ENCODE peak calls at places on chromosomes 5 and 9, in five cellular contexts. O is fibroblast of lung, E is choroid plexus epithelial cell, B is brain microvascular endothelial cell, L is lower lobe of right lung. J is an unnamed sample.

GRCh38 chr5:41510176-41510831 is at the start of gene PLCXD3:
- DNase-seq in O (peak; percentile 8), E (no peak), B (no peak), L (peak; percentile 46), J (no peak)

GRCh38 chr9:117414906-117415583 is at the start of gene ASTN2:
- DNase-seq in O (peak; percentile 4), E (no peak), B (no peak), L (no peak), J (no peak)

GRCh38 chr5:17143335-17143734 is 74.1 kb upstream of the BASP1 start:
- DNase-seq in O (no peak), E (no peak), B (no peak), L (no peak), J (no peak)

GRCh38 chr5:162882629-162883028 is 554.8 kb upstream of the CCNG1 start:
- DNase-seq in O (no peak), E (no peak), B (no peak), L (no peak), J (no peak)

GRCh38 chr5:124591583-124591982 is 154.9 kb downstream of the ZNF608 start:
- DNase-seq in O (no peak), E (no peak), B (no peak), L (no peak), J (no peak)

GRCh38 chr5:83277154-83277553 is 194.4 kb upstream of the VCAN start:
- DNase-seq in O (no peak), E (no peak), B (no peak), L (no peak), J (no peak)

GRCh38 chr5:38589629-38590028 is 33.2 kb upstream of the LIFR start:
- DNase-seq in O (no peak), E (no peak), B (no peak), L (no peak), J (no peak)

GRCh38 chr9:93597871-93598646 is 21.7 kb downstream of the PHF2 start:
- DNase-seq in O (no peak), E (no peak), B (no peak), L (no peak), J (no peak)

GRCh38 chr5:44952376-44952775 is 143.6 kb downstream of the MRPS30 start:
- DNase-seq in O (peak; percentile 20), E (peak; percentile 52), B (peak; percentile 12), L (no peak), J (peak; percentile 5)

GRCh38 chr9:122318284-122318683 is 52.5 kb upstream of the PTGS1 start:
- DNase-seq in O (peak; percentile 24), E (no peak), B (no peak), L (no peak), J (no peak)

GRCh38 chr5:151219789-151220188 is 4.1 kb downstream of the CCDC69 start:
- DNase-seq in O (no peak), E (peak; percentile 26), B (no peak), L (no peak), J (no peak)
- TF ChIP-seq CTCF in O (peak; percentile 17), E (peak; percentile 60), B (peak; percentile 52), L (no peak), J (peak; percentile 43)

GRCh38 chr5:35162848-35163770 is 67.2 kb downstream of the PRLR start:
- DNase-seq in O (no peak), E (no peak), B (no peak), L (no peak), J (no peak)

GRCh38 chr5:35161637-35162248 is 68.5 kb downstream of the PRLR start:
- DNase-seq in O (no peak), E (no peak), B (no peak), L (no peak), J (no peak)

GRCh38 chr5:35159370-35159742 is 70.9 kb downstream of the PRLR start:
- DNase-seq in O (no peak), E (peak; percentile 62), B (peak; percentile 40), L (peak; percentile 48), J (no peak)

GRCh38 chr5:35160486-35161116 is 69.7 kb downstream of the PRLR start:
- DNase-seq in O (no peak), E (no peak), B (no peak), L (no peak), J (no peak)

DNA sequence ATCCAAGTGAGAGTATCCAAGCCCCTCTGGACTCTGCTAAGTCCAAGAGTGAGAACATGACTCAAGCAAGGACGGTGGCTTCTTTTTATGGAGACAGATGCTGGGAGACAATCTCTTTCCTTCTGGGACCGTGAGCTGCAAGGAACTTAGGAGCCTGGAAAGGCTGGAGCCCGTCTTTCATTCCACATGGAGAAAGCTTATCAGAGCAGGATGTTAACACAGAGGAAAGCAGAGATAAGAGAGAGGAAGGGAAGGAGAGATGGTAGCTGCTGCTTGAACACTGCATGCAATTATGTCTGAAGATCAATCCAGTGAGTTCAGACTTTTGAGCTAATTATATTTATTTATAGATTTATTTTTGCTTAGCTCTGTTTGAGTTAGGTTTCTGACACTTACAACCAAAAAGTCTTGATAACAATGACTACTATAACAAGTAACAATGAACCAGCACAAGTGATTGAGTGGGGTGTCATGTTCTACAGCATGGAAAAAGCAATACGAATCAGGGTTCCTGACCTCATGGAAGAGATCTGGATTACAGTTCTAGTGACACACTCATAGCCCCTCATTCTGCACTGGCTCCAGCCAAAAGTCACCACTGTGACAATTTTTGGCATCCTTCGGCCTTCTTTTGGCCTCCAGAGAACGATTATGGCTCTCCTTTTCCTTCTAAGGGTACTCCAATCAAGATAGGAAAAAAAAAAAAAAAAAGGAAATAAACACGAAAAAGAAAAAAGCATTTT is 71.5 kb downstream of the PRLR start:
- DNase-seq in O (no peak), E (no peak), B (no peak), L (no peak), J (no peak)
- H3K4me3 ChIP-seq in O (no peak overlapping the region), E (no peak overlapping the region), B (no peak overlapping the region), L (no peak overlapping the region), J (no peak overlapping the region)

GRCh38 chr5:53481354-53481886 is 991 bp downstream of the FST start:
- DNase-seq in O (no peak), E (no peak), B (no peak), L (no peak), J (no peak)

GRCh38 chr5:53479656-53480473 is 564 bp upstream of the FST start:
- DNase-seq in O (peak; percentile 55), E (peak; percentile 57), B (peak; percentile 28), L (peak; percentile 51), J (no peak)

GRCh38 chr5:53481887-53482716 is 1.7 kb downstream of the FST start:
- DNase-seq in O (peak; percentile 74), E (peak; percentile 84), B (peak; percentile 71), L (peak; percentile 91), J (no peak)

GRCh38 chr5:53480474-53481353 is at the start of gene FST:
- DNase-seq in O (peak; percentile 34), E (peak; percentile 42), B (no peak), L (peak; percentile 44), J (no peak)

DNA sequence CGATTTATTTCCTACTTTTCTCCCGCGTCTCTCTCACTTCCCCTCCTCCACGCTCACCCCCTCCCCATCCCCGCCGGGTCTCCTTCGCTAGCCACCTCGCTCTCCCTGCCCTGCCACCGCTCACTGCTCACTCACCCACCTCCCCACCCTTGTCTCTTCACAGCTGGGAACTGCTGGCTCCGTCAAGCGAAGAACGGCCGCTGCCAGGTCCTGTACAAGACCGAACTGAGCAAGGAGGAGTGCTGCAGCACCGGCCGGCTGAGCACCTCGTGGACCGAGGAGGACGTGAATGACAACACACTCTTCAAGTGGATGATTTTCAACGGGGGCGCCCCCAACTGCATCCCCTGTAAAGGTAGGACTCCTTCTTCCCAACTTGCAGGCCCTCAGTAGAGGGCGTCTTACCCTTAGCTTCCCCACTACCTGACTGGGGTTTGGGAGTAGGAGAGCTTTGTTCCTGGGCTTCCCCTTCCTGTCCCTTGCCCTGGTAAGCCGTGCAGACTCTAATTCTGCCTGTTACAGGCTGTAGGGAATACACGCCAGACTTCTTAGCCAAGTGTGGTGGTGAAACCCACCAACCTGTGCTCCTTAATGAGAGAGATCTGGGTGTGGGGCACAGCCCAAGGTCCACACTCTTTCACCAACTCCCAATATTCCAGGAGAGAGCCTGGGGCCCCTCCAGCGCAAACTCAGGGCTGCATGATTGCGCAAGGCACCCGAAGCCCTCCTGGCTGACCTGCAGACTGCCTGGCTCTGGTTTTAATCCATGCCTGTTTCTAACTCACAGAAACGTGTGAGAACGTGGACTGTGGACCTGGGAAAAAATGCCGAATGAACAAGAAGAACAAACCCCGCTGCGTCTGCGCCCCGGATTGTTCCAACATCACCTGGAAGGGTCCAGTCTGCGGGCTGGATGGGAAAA is 2.5 kb downstream of the FST start:
- DNase-seq in O (peak; percentile 36), E (peak; percentile 51), B (no peak), L (peak; percentile 55), J (no peak)
- TF ChIP-seq CTCF in O (no peak), E (peak; percentile 63), B (peak; percentile 59), L (no peak), J (peak; percentile 24)

GRCh38 chr5:91022518-91022917 is 360.6 kb downstream of the ARRDC3 start:
- DNase-seq in O (no peak), E (no peak), B (no peak), L (no peak), J (no peak)
- H3K4me3 ChIP-seq in O (no peak overlapping the region), E (no peak overlapping the region), B (no peak overlapping the region), L (no peak overlapping the region), J (no peak overlapping the region)

DNA sequence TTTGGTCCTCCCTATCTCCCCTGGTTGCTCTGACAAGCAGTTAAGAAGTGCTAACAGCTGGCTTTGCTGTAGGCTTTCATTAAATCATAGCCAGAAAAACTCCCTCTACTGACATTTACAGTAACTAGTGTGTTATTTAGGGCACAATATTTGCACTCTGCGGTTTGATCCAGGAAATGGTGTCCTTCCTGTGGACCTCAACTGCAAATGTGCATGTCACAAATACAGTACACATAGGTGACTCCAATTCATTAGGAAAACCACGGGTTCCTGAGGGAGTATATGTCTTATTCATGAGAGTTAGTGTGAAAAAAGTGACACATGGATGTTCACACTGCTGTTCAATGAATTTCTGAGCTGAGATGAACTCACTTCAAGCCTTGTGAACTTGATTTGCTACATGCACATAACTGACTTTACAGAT is 281.6 kb downstream of the EFNA5 start:
- DNase-seq in O (peak; percentile 86), E (peak; percentile 82), B (peak; percentile 89), L (no peak), J (peak; percentile 65)
- TF ChIP-seq CTCF in O (peak; percentile 24), E (peak; percentile 44), B (peak; percentile 19), L (no peak), J (peak; percentile 7)

GRCh38 chr9:132750668-132751067 is 80.4 kb downstream of the GTF3C4 start:
- DNase-seq in O (no peak), E (no peak), B (no peak), L (no peak), J (no peak)
- H3K4me3 ChIP-seq in O (no peak overlapping the region), E (no peak overlapping the region), B (no peak overlapping the region), L (no peak overlapping the region), J (no peak overlapping the region)